ENCODE peak calls at places on chromosomes 4 and X, in six cellular contexts. K is activated T-cell treated with anti-CD3 and anti-CD28 coated beads, Interleukin-2, amount 50 U/mL, for 72 hours; U is endothelial cell; N is stimulated activated naive B cell treated with anti-CD40 and anti-IgM and Interleukin-4, amounts not matched to agents 10 μg/mL and 1 μg/mL and 100 μg/mL, for 72 hours; I is fibroblast of mammary gland; T is caudate nucleus. C is an unnamed sample.

GRCh38 chr4:97950836-97951235 is 192.4 kb downstream of the STPG2 start:
- DNase-seq in K (no peak), U (no peak), N (no peak), I (no peak), T (no peak), C (no peak)

GRCh38 chr4:97525236-97525635 is 618.0 kb downstream of the STPG2 start:
- DNase-seq in K (no peak), U (no peak), N (no peak), I (no peak), T (no peak), C (no peak)

GRCh38 chr4:133156096-133156495 is 7.0 kb downstream of the PCDH10 start:
- DNase-seq in K (no peak), U (no peak), N (no peak), I (no peak), T (peak; percentile 52), C (no peak)

GRCh38 chrX:38862100-38862499 is 60.8 kb downstream of the MID1IP1 start:
- DNase-seq in K (no peak), U (no peak), N (no peak), I (no peak), T (no peak), C (no peak)

GRCh38 chr4:26885912-26886274 is 25.3 kb downstream of the STIM2 start:
- DNase-seq in K (peak; percentile 42), U (no peak), N (peak; percentile 33), I (no peak), T (no peak), C (no peak)

GRCh38 chrX:40085086-40085551 is 12.6 kb downstream of the BCOR start:
- DNase-seq in K (no peak), U (no peak), N (no peak), I (peak; percentile 44), T (no peak), C (peak; percentile 54)

GRCh38 chrX:39772057-39772832 is 325.5 kb downstream of the BCOR start:
- DNase-seq in K (peak; percentile 64), U (peak; percentile 34), N (no peak), I (no peak), T (no peak), C (no peak)

GRCh38 chr4:188704288-188704687 is 565.0 kb downstream of the TRIML1 start:
- DNase-seq in K (no peak), U (no peak), N (no peak), I (no peak), T (no peak), C (no peak)

GRCh38 chr4:76538296-76538695 is 103.3 kb downstream of the SHROOM3 start:
- DNase-seq in K (no peak), U (no peak), N (no peak), I (no peak), T (no peak), C (no peak)

GRCh38 chr4:113142351-113142750 is 92.9 kb downstream of the ANK2 start:
- DNase-seq in K (no peak), U (no peak), N (no peak), I (no peak), T (no peak), C (no peak)

GRCh38 chr4:47368211-47368610 is 95.3 kb downstream of the COMMD8 start:
- DNase-seq in K (no peak), U (no peak), N (no peak), I (no peak), T (no peak), C (no peak)

GRCh38 chr4:15584785-15585184 is 70.4 kb downstream of the FBXL5 start:
- DNase-seq in K (no peak), U (no peak), N (no peak), I (no peak), T (no peak), C (no peak)

GRCh38 chr4:10095296-10095991 is 21.2 kb downstream of the WDR1 start:
- DNase-seq in K (peak; percentile 48), U (no peak), N (no peak), I (no peak), T (no peak), C (no peak)

GRCh38 chrX:150581093-150581775 is 12.8 kb downstream of the MTM1 start:
- DNase-seq in K (no peak), U (no peak), N (no peak), I (peak; percentile 72), T (no peak), C (peak; percentile 81)

GRCh38 chr4:118798658-118799057 is 37.3 kb downstream of the SEC24D start:
- DNase-seq in K (no peak), U (no peak), N (no peak), I (no peak), T (no peak), C (no peak)

GRCh38 chrX:11619426-11619825 is 46.3 kb downstream of the ARHGAP6 start:
- DNase-seq in K (no peak), U (no peak), N (no peak), I (peak; percentile 84), T (no peak), C (peak; percentile 71)

GRCh38 chr4:132269303-132269990 is 879.6 kb upstream of the PCDH10 start:
- DNase-seq in K (no peak), U (no peak), N (no peak), I (no peak), T (no peak), C (no peak)

GRCh38 chr4:2806392-2807355 is 13.8 kb downstream of the SH3BP2 start:
- DNase-seq in K (no peak), U (no peak), N (no peak), I (no peak), T (peak; percentile 55), C (no peak)

GRCh38 chr4:186012071-186012470 is 56.9 kb upstream of the TLR3 start:
- DNase-seq in K (no peak), U (no peak), N (no peak), I (no peak), T (no peak), C (no peak)

GRCh38 chr4:147976341-147976928 is 244.5 kb downstream of the ARHGAP10 start:
- DNase-seq in K (no peak), U (no peak), N (no peak), I (no peak), T (no peak), C (no peak)

GRCh38 chr4:183876268-183876934 is 28.7 kb upstream of the STOX2 start:
- DNase-seq in K (no peak), U (no peak), N (no peak), I (peak; percentile 87), T (no peak), C (peak; percentile 6)

GRCh38 chr4:110344165-110344564 is 131.8 kb upstream of the ENPEP start:
- DNase-seq in K (no peak), U (peak; percentile 37), N (no peak), I (peak; percentile 2), T (no peak), C (no peak)

GRCh38 chr4:76210502-76210901 is 3.1 kb downstream of the SCARB2 start:
- DNase-seq in K (no peak), U (no peak), N (no peak), I (no peak), T (no peak), C (no peak)

GRCh38 chrX:129738466-129739308 is at the start of gene XPNPEP2:
- DNase-seq in K (no peak), U (no peak), N (no peak), I (peak; percentile 72), T (no peak), C (peak; percentile 30)

GRCh38 chrX:40090050-40090804 is 7.5 kb downstream of the BCOR start:
- DNase-seq in K (no peak), U (no peak), N (no peak), I (no peak), T (no peak), C (no peak)

GRCh38 chr4:87032884-87033533 is 98.2 kb downstream of the AFF1 start:
- DNase-seq in K (no peak), U (no peak), N (no peak), I (peak; percentile 83), T (no peak), C (peak; percentile 53)

GRCh38 chrX:131801911-131802310 is 221.2 kb upstream of the STK26 start:
- DNase-seq in K (no peak), U (no peak), N (no peak), I (no peak), T (no peak), C (peak; percentile 36)

GRCh38 chrX:43745938-43746721 is 90.0 kb downstream of the MAOA start:
- DNase-seq in K (no peak), U (no peak), N (no peak), I (peak; percentile 25), T (no peak), C (no peak)

GRCh38 chrX:69388526-69388925 is 115.6 kb upstream of the NALF2 start:
- DNase-seq in K (no peak), U (no peak), N (no peak), I (no peak), T (no peak), C (no peak)

GRCh38 chr4:171016145-171016544 is 797.1 kb upstream of the GALNTL6 start:
- DNase-seq in K (no peak), U (no peak), N (no peak), I (no peak), T (no peak), C (no peak)